ENCODE peak calls at places on chromosomes 11 and 22, in six cellular contexts. E is caudate nucleus, W is substantia nigra, I is non-pigmented ciliary epithelial cell, P is A172, J is GM19239. T is an unnamed sample.

GRCh38 chr11:73429121-73429740 is 53.0 kb downstream of the RELT start:
- DNase-seq in E (no peak), W (no peak), I (peak), P (no peak), J (no peak), T (no peak)

GRCh38 chr11:102763440-102763839 is 17.0 kb downstream of the MMP10 start:
- DNase-seq in E (no peak), W (no peak), I (no peak), P (peak), J (no peak), T (no peak)

GRCh38 chr11:128342511-128343133 is 244.7 kb downstream of the ETS1 start:
- DNase-seq in E (no peak), W (no peak), I (no peak), P (peak), J (peak), T (no peak)

GRCh38 chr22:24051568-24051967 is 40.5 kb downstream of the CABIN1 start:
- DNase-seq in E (peak), W (no peak), I (no peak), P (no peak), J (no peak), T (no peak)

GRCh38 chr11:128772814-128773213 is 78.9 kb downstream of the FLI1 start:
- DNase-seq in E (no peak), W (peak), I (no peak), P (no peak), J (no peak), T (no peak)

GRCh38 chr11:19805346-19805745 is 92.7 kb downstream of the NAV2 start:
- DNase-seq in E (no peak), W (no peak), I (no peak), P (no peak), J (no peak), T (no peak)

GRCh38 chr11:1924646-1925372 is 5.3 kb downstream of the TNNT3 start:
- DNase-seq in E (no peak), W (no peak), I (no peak), P (no peak), J (no peak), T (no peak)

GRCh38 chr11:820655-821512 is 2.2 kb downstream of the PNPLA2 start:
- DNase-seq in E (no peak), W (peak), I (no peak), P (peak), J (no peak), T (no peak)

GRCh38 chr11:203945-204586 is 3.1 kb downstream of the BET1L start:
- DNase-seq in E (no peak), W (no peak), I (no peak), P (no peak), J (no peak), T (no peak)

GRCh38 chr22:48822278-48823233 is 1005.1 kb downstream of the BRD1 start:
- DNase-seq in E (no peak), W (no peak), I (no peak), P (no peak), J (no peak), T (no peak)

GRCh38 chr11:68137833-68138232 is 16.6 kb upstream of the CHKA start:
- DNase-seq in E (no peak), W (no peak), I (no peak), P (no peak), J (no peak), T (no peak)

GRCh38 chr11:36295926-36296325 is at the start of gene PRR5L:
- DNase-seq in E (peak), W (peak), I (no peak), P (no peak), J (no peak), T (peak)

GRCh38 chr22:48919187-48919590 is 908.5 kb downstream of the BRD1 start:
- DNase-seq in E (no peak), W (peak), I (no peak), P (no peak), J (no peak), T (no peak)

GRCh38 chr11:114909866-114910265 is 231.5 kb downstream of the NXPE2 start:
- DNase-seq in E (no peak), W (no peak), I (no peak), P (no peak), J (no peak), T (no peak)

T was measured in C1 segment of cervical spinal cord.